ENCODE peak calls at places on chromosomes 1 and 21, in four cellular contexts. U is uterus, S is cardiac fibroblast, R is gastrocnemius medialis. D is an unnamed sample.

GRCh38 chr1:41322835-41323234 is 38.4 kb upstream of the FOXO6 start:
- DNase-seq in R (peak), S (peak), U (no peak), D (peak)

GRCh38 chr1:84300991-84301758 is at the start of gene SAMD13:
- DNase-seq in U (peak), R (peak), S (peak), D (peak)

GRCh38 chr1:39609618-39610331 is 29.7 kb downstream of the HEYL start:
- DNase-seq in S (peak), R (peak), U (peak), D (peak)

GRCh38 chr1:27648602-27649305 is 13.8 kb upstream of the FGR start:
- DNase-seq in U (no peak), R (no peak), S (no peak), D (no peak)

GRCh38 chr1:56838726-56839125 is 15.9 kb upstream of the C8A start:
- DNase-seq in U (no peak), S (peak), R (no peak), D (no peak)

GRCh38 chr1:112637257-112638108 is 17.9 kb downstream of the CAPZA1 start:
- DNase-seq in R (no peak), U (no peak), S (peak), D (no peak)

GRCh38 chr1:33687000-33687399 is 176.9 kb upstream of the HMGB4 start:
- DNase-seq in S (no peak), R (no peak), U (no peak), D (no peak)

GRCh38 chr1:61055110-61055614 is 27.2 kb upstream of the NFIA start:
- DNase-seq in U (no peak), R (no peak), S (no peak), D (no peak)

GRCh38 chr1:232267837-232268598 is 361.9 kb downstream of the SIPA1L2 start:
- DNase-seq in S (no peak), R (no peak), U (no peak), D (no peak)

GRCh38 chr1:235199441-235199840 is 38.4 kb upstream of the RBM34 start:
- DNase-seq in U (no peak), R (no peak), S (peak), D (no peak)

GRCh38 chr21:29991624-29992023 is 51.8 kb upstream of the GRIK1 start:
- DNase-seq in R (no peak), S (no peak), U (no peak), D (no peak)

GRCh38 chr1:222347627-222348026 is 200.3 kb downstream of the HHIPL2 start:
- DNase-seq in U (no peak), R (no peak), S (no peak), D (no peak)

GRCh38 chr21:45016491-45017375 is 57.6 kb upstream of the ADARB1 start:
- DNase-seq in R (peak), S (no peak), U (peak), D (no peak)

GRCh38 chr1:4460052-4460451 is 194.4 kb upstream of the AJAP1 start:
- DNase-seq in R (no peak), U (no peak), S (no peak), D (no peak)

GRCh38 chr1:79679916-79680315 is 673.4 kb upstream of the ADGRL4 start:
- DNase-seq in R (no peak), S (no peak), U (no peak), D (no peak)

GRCh38 chr1:79682478-79682877 is 675.9 kb upstream of the ADGRL4 start:
- DNase-seq in S (no peak), U (no peak), R (no peak), D (no peak)

GRCh38 chr1:79683420-79683819 is 676.9 kb upstream of the ADGRL4 start:
- DNase-seq in S (no peak), R (no peak), U (no peak), D (no peak)

DNA sequence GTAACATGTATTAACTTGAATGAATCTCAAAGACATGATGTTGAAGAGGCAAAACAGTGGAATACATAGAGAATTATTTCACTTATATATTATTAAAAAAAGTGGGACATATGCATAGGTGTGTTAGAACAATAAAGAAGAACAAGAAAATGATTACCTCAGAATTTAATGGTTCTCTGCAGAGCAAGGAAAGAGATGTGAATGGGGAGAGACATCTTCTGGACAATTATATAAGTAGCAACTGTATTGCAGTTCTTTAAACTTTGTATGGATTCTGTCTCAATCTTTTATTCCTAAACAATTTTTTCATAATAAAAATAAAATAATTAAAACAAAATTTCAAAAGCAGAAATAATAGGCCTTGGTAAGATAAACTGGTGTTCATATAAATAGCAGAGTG is 674.9 kb upstream of the ADGRL4 start:
- DNase-seq in U (no peak), S (no peak), R (no peak), D (no peak)
- TF ChIP-seq CTCF in U (no peak), S (no peak), R (no peak), D (no peak)

GRCh38 chr1:35408925-35409324 is 140.4 kb downstream of the ZMYM4 start:
- DNase-seq in S (no peak), R (no peak), U (no peak), D (no peak)
- TF ChIP-seq CTCF in S (no peak), R (no peak), U (no peak), D (no peak)

DNA sequence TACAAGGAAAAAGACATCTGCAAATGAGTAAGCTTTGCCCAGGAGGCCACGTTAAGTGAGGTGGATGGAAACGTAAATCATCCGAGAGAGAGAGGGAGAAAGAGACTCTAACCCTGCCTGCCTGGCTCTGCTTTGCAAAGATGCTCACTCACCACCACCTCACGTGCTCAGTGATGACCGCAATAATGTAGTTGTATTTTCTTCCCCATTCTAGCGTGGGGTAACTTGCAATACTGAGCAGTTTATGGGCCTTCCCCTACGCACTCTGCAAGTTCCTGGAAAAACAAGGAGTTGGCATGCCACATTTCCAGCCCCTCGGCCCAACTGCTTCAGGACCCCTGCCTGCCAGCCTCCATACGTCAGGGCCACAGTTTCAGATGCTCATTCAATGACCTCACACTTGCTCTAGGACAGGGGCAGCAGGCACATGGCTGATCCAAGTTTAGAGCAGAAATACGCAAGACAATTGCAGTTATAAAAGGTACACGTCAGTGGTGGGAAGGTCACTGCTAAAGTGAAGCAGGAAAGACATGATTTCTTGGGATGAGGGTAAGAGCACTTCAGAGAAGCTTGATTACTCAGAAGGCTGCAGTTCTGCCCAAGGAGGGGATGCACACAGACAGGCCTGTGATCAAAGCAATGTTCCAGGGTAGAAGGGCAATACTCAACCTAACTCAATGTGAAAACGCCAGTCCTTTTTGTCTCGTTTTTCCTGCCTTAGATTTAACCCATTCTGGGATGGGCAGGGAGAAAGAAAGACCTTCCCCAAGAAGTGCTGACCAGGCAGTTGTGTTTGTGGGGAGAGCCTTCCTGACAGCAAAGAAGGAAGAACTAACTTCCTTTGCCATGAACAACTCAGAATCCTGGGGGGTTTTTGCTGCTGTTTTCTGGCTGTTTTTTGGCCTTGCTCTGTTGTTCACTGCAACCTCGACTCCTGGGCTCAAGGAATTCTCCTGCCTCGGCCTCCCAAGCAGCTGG is 112.3 kb upstream of the RAB4A start:
- DNase-seq in U (peak), R (peak), S (no peak), D (no peak)
- TF ChIP-seq CTCF in U (no peak), R (no peak), S (no peak), D (no peak)

GRCh38 chr21:32448803-32449594 is 36.5 kb downstream of the EVA1C start:
- DNase-seq in R (no peak), U (no peak), S (no peak), D (no peak)
- TF ChIP-seq CTCF in R (no peak), U (no peak), S (no peak), D (no peak)

GRCh38 chr1:104463126-104463697 is 713.5 kb downstream of the AMY1C start:
- DNase-seq in R (no peak), U (no peak), S (no peak), D (no peak)

GRCh38 chr1:104467590-104467989 is 717.9 kb downstream of the AMY1C start:
- DNase-seq in U (no peak), S (no peak), R (no peak), D (peak)

GRCh38 chr1:104466068-104466467 is 716.4 kb downstream of the AMY1C start:
- DNase-seq in S (no peak), U (no peak), R (no peak), D (no peak)

DNA sequence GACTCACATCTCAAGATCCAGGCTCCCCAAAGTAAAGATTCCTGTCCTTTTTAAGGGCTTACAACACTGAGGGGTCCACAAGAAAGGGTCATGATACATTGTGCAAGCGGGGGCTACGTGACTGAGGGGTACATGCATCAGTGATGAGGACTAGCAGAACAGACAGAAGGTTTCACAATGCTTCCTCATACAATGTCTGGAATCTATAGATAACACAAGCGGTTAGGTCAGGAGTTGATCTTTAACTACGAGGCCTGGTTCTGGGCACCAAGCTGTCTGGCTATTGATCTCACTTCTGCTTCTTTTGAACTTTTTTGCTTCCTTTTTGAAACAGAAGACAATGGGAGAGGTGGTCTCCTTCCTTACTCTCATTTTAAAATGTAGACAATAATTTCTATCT is 718.6 kb downstream of the AMY1C start:
- DNase-seq in U (no peak), S (no peak), R (no peak), D (no peak)
- TF ChIP-seq CTCF in U (no peak), S (no peak), R (no peak), D (no peak)

GRCh38 chr21:27085387-27085786 is 118.5 kb upstream of the ADAMTS5 start:
- DNase-seq in R (no peak), S (no peak), U (no peak), D (no peak)

GRCh38 chr21:27083144-27083543 is 116.3 kb upstream of the ADAMTS5 start:
- DNase-seq in R (no peak), S (no peak), U (no peak), D (no peak)

DNA sequence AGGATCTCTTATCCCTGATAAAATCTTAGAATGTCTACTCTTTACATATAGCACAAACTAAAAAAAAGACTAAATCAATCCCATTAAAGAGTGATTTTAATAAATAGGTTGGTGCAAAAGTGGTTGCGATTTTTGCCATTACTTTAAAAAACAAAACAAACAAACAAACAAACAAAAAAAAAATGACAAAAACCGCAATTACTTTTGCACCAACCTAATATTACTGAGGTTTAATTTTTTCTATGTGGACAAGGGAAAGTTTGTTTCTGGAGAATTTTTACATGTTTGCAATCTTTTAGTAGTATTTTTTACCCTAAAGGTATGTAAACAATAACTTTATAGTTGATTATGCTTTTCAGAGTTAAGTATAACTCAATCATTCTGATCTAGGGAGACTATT is 119.7 kb upstream of the ADAMTS5 start:
- DNase-seq in R (no peak), U (no peak), S (no peak), D (no peak)
- TF ChIP-seq CTCF in R (no peak), U (no peak), S (no peak), D (no peak)

GRCh38 chr1:217892750-217893149 is 261.6 kb downstream of the SPATA17 start:
- DNase-seq in R (no peak), U (no peak), S (no peak), D (no peak)

GRCh38 chr1:217895817-217896216 is 264.7 kb downstream of the SPATA17 start:
- DNase-seq in U (no peak), S (no peak), R (no peak), D (no peak)

GRCh38 chr1:217891966-217892365 is 260.8 kb downstream of the SPATA17 start:
- DNase-seq in S (no peak), U (no peak), R (no peak), D (no peak)

GRCh38 chr1:217897121-217897520 is 266.0 kb downstream of the SPATA17 start:
- DNase-seq in U (no peak), S (no peak), R (no peak), D (no peak)

DNA sequence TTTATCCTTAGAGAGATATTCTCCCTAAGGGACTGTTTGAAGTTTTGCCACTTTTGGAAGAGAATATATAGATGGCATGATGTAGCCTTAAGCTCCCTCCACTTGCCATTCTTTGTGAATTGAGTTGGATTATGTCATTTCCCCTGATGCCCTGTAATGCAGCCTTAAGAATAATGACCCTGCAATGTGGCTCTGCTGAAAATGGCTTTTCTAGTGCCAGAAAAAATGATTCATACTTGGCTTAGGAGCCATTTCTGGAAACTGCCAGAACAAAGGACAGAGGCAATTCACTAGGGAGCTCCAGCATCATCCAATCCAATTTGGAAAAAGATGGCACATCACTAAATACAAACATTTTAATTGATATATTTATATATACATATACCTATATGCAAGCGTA is 265.3 kb downstream of the SPATA17 start:
- DNase-seq in S (peak), R (no peak), U (no peak), D (no peak)
- TF ChIP-seq CTCF in S (no peak), R (no peak), U (no peak), D (no peak)

GRCh38 chr1:225979421-225979820 is 19.7 kb downstream of the SDE2 start:
- DNase-seq in R (no peak), S (no peak), U (no peak), D (no peak)
- TF ChIP-seq CTCF in R (no peak), S (no peak), U (no peak), D (no peak)